ENCODE peak calls at places on chromosome 19, in nine cellular contexts. K is amniotic stem cell; A is amniotic epithelial cell; O is NCI-H1092; W is kidney epithelial cell; H is cardiac muscle cell; Q is NCI-H526 treated with DMSO at 0.1 percent for 48 hours; T is kidney; C is stimulated activated CD8-positive, alpha-beta memory T cell treated with anti-CD3 and anti-CD28 coated beads, Interleukin-15, amount 100 ng/mL, for 1 hour. S is an unnamed sample.

GRCh38 chr19:2481466-2481865 is 5.5 kb downstream of the GADD45B start:
- DNase-seq in Q (no peak), A (no peak), T (no peak), O (no peak), W (no peak), H (no peak), K (no peak), C (no peak), S (no peak)

GRCh38 chr19:52941941-52942370 is 18.7 kb upstream of the ZNF888 start:
- DNase-seq in A (no peak), K (peak), C (no peak), O (no peak), Q (no peak), W (no peak), H (peak), T (peak), S (peak)

GRCh38 chr19:19276386-19276785 is 3.3 kb upstream of the TM6SF2 start:
- DNase-seq in A (peak), C (no peak), T (no peak), K (peak), O (no peak), Q (no peak), H (peak), W (no peak), S (no peak)

GRCh38 chr19:53147645-53148044 is 11.2 kb downstream of the ZNF347 start:
- DNase-seq in H (no peak), W (no peak), K (no peak), Q (no peak), T (no peak), C (no peak), O (no peak), A (peak), S (no peak)

GRCh38 chr19:55213547-55213946 is 4.2 kb upstream of the PTPRH start:
- DNase-seq in H (no peak), K (no peak), O (no peak), A (no peak), W (no peak), C (no peak), T (no peak), Q (no peak), S (no peak)

GRCh38 chr19:12672744-12673143 is 6.1 kb downstream of the WDR83 start:
- DNase-seq in W (no peak), K (no peak), C (no peak), Q (no peak), A (no peak), T (no peak), H (no peak), O (no peak), S (no peak)

GRCh38 chr19:888615-889385 is 4.2 kb downstream of the MED16 start:
- DNase-seq in Q (no peak), K (no peak), C (peak), H (no peak), T (no peak), O (no peak), W (no peak), A (no peak), S (no peak)

GRCh38 chr19:37936166-37936565 is 29.2 kb downstream of the SIPA1L3 start:
- DNase-seq in T (no peak), O (no peak), A (no peak), K (no peak), H (no peak), C (no peak), W (no peak), Q (no peak), S (peak)